ENCODE peak calls at places on chromosomes 1 and 21, in nine cellular contexts. One of them, this sample, is unnamed.

GRCh38 chr1:56508523-56508983 is 70.8 kb downstream of the PLPP3 start:
- DNase-seq in sigmoid colon: peak; percentile 76
- DNase-seq in GM06990: no peak
- DNase-seq in transverse colon: peak; percentile 79
- DNase-seq in tibial nerve: peak; percentile 68
- DNase-seq in tibial artery: peak; percentile 87
- DNase-seq in esophagus squamous epithelium: no peak
- DNase-seq in SK-N-SH: no peak
- DNase-seq in CD8-positive, alpha-beta T cell: no peak
- DNase-seq in this sample: no peak

GRCh38 chr1:50232271-50232670 is 123.6 kb downstream of the ELAVL4 start:
- DNase-seq in sigmoid colon: no peak
- DNase-seq in CD8-positive, alpha-beta T cell: no peak
- DNase-seq in tibial artery: no peak
- DNase-seq in esophagus squamous epithelium: no peak
- DNase-seq in tibial nerve: no peak
- DNase-seq in SK-N-SH: no peak
- DNase-seq in transverse colon: no peak
- DNase-seq in GM06990: no peak
- DNase-seq in this sample: no peak

GRCh38 chr1:68321084-68321685 is 88.9 kb upstream of the WLS start:
- DNase-seq in tibial nerve: peak; percentile 20
- DNase-seq in esophagus squamous epithelium: no peak
- DNase-seq in CD8-positive, alpha-beta T cell: no peak
- DNase-seq in transverse colon: peak; percentile 76
- DNase-seq in GM06990: no peak
- DNase-seq in SK-N-SH: peak; percentile 37
- DNase-seq in tibial artery: peak; percentile 83
- DNase-seq in sigmoid colon: peak; percentile 87
- DNase-seq in this sample: no peak

GRCh38 chr1:98027044-98027443 is 106.2 kb upstream of the DPYD start:
- DNase-seq in CD8-positive, alpha-beta T cell: no peak
- DNase-seq in tibial nerve: no peak
- DNase-seq in transverse colon: no peak
- DNase-seq in SK-N-SH: no peak
- DNase-seq in tibial artery: no peak
- DNase-seq in GM06990: no peak
- DNase-seq in sigmoid colon: no peak
- DNase-seq in esophagus squamous epithelium: no peak
- DNase-seq in this sample: no peak

GRCh38 chr1:21939650-21940374 is 2.7 kb upstream of the HSPG2 start:
- DNase-seq in esophagus squamous epithelium: no peak
- DNase-seq in sigmoid colon: peak; percentile 96
- DNase-seq in SK-N-SH: peak; percentile 52
- DNase-seq in CD8-positive, alpha-beta T cell: no peak
- DNase-seq in tibial nerve: peak; percentile 82
- DNase-seq in transverse colon: peak; percentile 81
- DNase-seq in GM06990: no peak
- DNase-seq in tibial artery: peak; percentile 96
- DNase-seq in this sample: peak; percentile 89

GRCh38 chr1:26768755-26769154 is 19.0 kb upstream of the PIGV start:
- DNase-seq in tibial artery: no peak
- DNase-seq in sigmoid colon: no peak
- DNase-seq in esophagus squamous epithelium: no peak
- DNase-seq in GM06990: no peak
- DNase-seq in CD8-positive, alpha-beta T cell: no peak
- DNase-seq in tibial nerve: no peak
- DNase-seq in transverse colon: no peak
- DNase-seq in SK-N-SH: no peak
- DNase-seq in this sample: peak; percentile 69

GRCh38 chr1:67308136-67308535 is 463 bp downstream of the IL12RB2 start:
- DNase-seq in tibial nerve: no peak
- DNase-seq in SK-N-SH: no peak
- DNase-seq in tibial artery: no peak
- DNase-seq in CD8-positive, alpha-beta T cell: no peak
- DNase-seq in esophagus squamous epithelium: no peak
- DNase-seq in GM06990: no peak
- DNase-seq in sigmoid colon: no peak
- DNase-seq in transverse colon: no peak
- DNase-seq in this sample: no peak

GRCh38 chr1:213138892-213139291 is 87.9 kb downstream of the RPS6KC1 start:
- DNase-seq in esophagus squamous epithelium: no peak
- DNase-seq in tibial artery: no peak
- DNase-seq in GM06990: no peak
- DNase-seq in SK-N-SH: no peak
- DNase-seq in transverse colon: no peak
- DNase-seq in sigmoid colon: no peak
- DNase-seq in CD8-positive, alpha-beta T cell: no peak
- DNase-seq in tibial nerve: no peak
- DNase-seq in this sample: no peak

GRCh38 chr1:179938752-179939151 is 15.9 kb upstream of the CEP350 start:
- DNase-seq in GM06990: no peak
- DNase-seq in esophagus squamous epithelium: no peak
- DNase-seq in sigmoid colon: no peak
- DNase-seq in tibial artery: no peak
- DNase-seq in SK-N-SH: no peak
- DNase-seq in CD8-positive, alpha-beta T cell: no peak
- DNase-seq in transverse colon: no peak
- DNase-seq in tibial nerve: no peak
- DNase-seq in this sample: no peak

GRCh38 chr1:12616709-12617373 is 1.2 kb downstream of the DHRS3 start:
- DNase-seq in SK-N-SH: peak; percentile 71
- DNase-seq in transverse colon: peak; percentile 42
- DNase-seq in sigmoid colon: peak; percentile 81
- DNase-seq in GM06990: no peak
- DNase-seq in esophagus squamous epithelium: no peak
- DNase-seq in tibial artery: peak; percentile 83
- DNase-seq in tibial nerve: no peak
- DNase-seq in CD8-positive, alpha-beta T cell: peak; percentile 29
- DNase-seq in this sample: no peak

GRCh38 chr21:38468989-38469388 is 29.3 kb downstream of the ERG start:
- DNase-seq in transverse colon: no peak
- DNase-seq in sigmoid colon: no peak
- DNase-seq in GM06990: no peak
- DNase-seq in esophagus squamous epithelium: no peak
- DNase-seq in CD8-positive, alpha-beta T cell: no peak
- DNase-seq in SK-N-SH: no peak
- DNase-seq in tibial nerve: no peak
- DNase-seq in tibial artery: no peak
- DNase-seq in this sample: no peak

GRCh38 chr1:66704177-66704880 is 47.9 kb upstream of the DYNLT5 start:
- DNase-seq in SK-N-SH: no peak
- DNase-seq in esophagus squamous epithelium: no peak
- DNase-seq in tibial nerve: no peak
- DNase-seq in tibial artery: no peak
- DNase-seq in CD8-positive, alpha-beta T cell: no peak
- DNase-seq in transverse colon: no peak
- DNase-seq in sigmoid colon: no peak
- DNase-seq in GM06990: no peak
- DNase-seq in this sample: no peak

DNA sequence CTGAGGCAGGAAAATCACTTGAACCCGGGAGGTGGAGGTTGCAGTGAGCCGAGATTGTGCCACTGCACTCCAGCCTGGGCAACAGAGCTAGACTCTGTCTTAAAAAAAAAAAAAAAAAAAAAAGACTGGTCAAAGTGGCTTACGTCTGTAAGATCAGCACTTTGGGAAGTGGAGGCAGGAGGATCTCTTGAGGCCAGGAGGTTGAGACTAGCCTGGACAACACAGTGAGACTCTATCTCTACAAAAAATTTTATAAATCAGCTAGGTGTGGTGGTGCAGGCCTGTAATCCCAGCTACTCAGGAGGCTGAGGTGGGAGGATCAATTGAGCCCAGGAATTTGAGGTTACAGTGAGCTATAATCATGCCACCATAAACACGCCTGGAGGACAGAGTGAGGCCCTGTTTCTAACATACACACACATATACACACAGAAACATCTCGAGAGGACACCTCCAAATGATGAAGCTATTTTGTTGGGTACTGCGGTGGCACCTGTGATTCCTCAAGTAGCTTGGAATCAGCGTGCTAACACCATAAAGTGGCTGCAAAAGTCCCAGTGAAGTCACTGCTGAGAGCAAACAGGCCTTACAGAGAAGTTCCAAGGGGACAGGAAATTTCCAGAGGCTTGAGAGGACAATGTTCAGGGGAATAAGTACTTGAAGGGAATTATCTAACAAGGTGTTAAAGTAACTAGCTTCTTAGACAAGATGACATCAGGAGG is 1.4 kb downstream of the NADK start:
- DNase-seq in tibial artery: no peak
- DNase-seq in sigmoid colon: no peak
- DNase-seq in tibial nerve: no peak
- DNase-seq in SK-N-SH: no peak
- DNase-seq in transverse colon: no peak
- DNase-seq in GM06990: no peak
- DNase-seq in CD8-positive, alpha-beta T cell: no peak
- DNase-seq in esophagus squamous epithelium: no peak
- DNase-seq in this sample: no peak
- H3K4me3 ChIP-seq in tibial artery: peak overlapping the region; percentile 92
- H3K4me3 ChIP-seq in sigmoid colon: peak overlapping the region; percentile 98
- H3K4me3 ChIP-seq in tibial nerve: peak overlapping the region; percentile 91
- H3K4me3 ChIP-seq in SK-N-SH: peak overlapping the region; percentile 71
- H3K4me3 ChIP-seq in transverse colon: peak overlapping the region; percentile 97
- H3K4me3 ChIP-seq in GM06990: peak overlapping the region; percentile 92
- H3K4me3 ChIP-seq in CD8-positive, alpha-beta T cell: no peak overlapping the region
- H3K4me3 ChIP-seq in esophagus squamous epithelium: peak overlapping the region; percentile 99
- H3K4me3 ChIP-seq in this sample: peak overlapping the region; percentile 90

DNA sequence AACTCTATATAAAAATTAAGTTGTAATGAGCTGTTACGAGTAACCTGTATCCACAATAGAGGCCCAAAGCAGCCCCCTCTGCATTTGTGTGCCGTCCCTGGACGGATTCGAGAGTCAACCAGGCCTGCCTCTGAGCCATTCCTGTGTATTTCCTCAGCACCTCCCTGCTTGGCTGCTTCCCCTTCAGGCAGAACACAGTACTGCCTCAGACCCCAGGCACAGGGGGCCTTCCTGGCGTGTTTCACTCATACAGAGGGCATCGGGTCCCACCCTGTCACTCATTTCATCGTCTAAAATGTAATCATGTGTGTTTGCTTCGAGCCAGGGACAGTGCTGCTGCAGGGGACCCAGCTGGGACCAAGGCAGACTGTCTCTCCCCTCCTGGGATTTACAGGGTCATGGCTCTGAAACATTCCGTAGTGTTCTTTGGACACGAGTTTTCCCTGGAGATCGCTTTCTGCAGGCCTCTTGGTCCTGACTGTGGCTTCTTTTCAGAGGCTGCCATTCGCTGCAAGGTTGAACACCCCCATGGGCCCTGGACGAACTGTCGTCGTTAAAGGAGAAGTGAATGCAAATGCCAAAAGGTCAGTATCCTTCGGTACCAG is 19.4 kb downstream of the LGALS8 start:
- DNase-seq in esophagus squamous epithelium: no peak
- DNase-seq in tibial nerve: no peak
- DNase-seq in tibial artery: no peak
- DNase-seq in transverse colon: no peak
- DNase-seq in SK-N-SH: peak; percentile 24
- DNase-seq in GM06990: no peak
- DNase-seq in sigmoid colon: no peak
- DNase-seq in CD8-positive, alpha-beta T cell: no peak
- DNase-seq in this sample: no peak
- H3K36me3 ChIP-seq in esophagus squamous epithelium: peaks cover 98% of the 10 kb centered on the region
- H3K36me3 ChIP-seq in tibial nerve: peaks cover 100% of the 10 kb centered on the region
- H3K36me3 ChIP-seq in tibial artery: peaks cover 92% of the 10 kb centered on the region
- H3K36me3 ChIP-seq in transverse colon: peaks cover 10% of the 10 kb centered on the region
- H3K36me3 ChIP-seq in SK-N-SH: peaks cover 92% of the 10 kb centered on the region
- H3K36me3 ChIP-seq in GM06990: peaks cover 10% of the 10 kb centered on the region
- H3K36me3 ChIP-seq in sigmoid colon: peaks cover 58% of the 10 kb centered on the region
- H3K36me3 ChIP-seq in CD8-positive, alpha-beta T cell: peaks cover 54% of the 10 kb centered on the region
- H3K36me3 ChIP-seq in this sample: peaks cover 27% of the 10 kb centered on the region

GRCh38 chr21:45054162-45054926 is 20.0 kb upstream of the ADARB1 start:
- DNase-seq in GM06990: no peak
- DNase-seq in transverse colon: no peak
- DNase-seq in SK-N-SH: no peak
- DNase-seq in tibial artery: peak; percentile 27
- DNase-seq in CD8-positive, alpha-beta T cell: no peak
- DNase-seq in tibial nerve: no peak
- DNase-seq in sigmoid colon: no peak
- DNase-seq in esophagus squamous epithelium: no peak
- DNase-seq in this sample: no peak

GRCh38 chr21:45054927-45055612 is 19.3 kb upstream of the ADARB1 start:
- DNase-seq in esophagus squamous epithelium: no peak
- DNase-seq in tibial artery: peak; percentile 74
- DNase-seq in GM06990: no peak
- DNase-seq in sigmoid colon: peak; percentile 78
- DNase-seq in SK-N-SH: no peak
- DNase-seq in transverse colon: no peak
- DNase-seq in CD8-positive, alpha-beta T cell: no peak
- DNase-seq in tibial nerve: no peak
- DNase-seq in this sample: no peak

GRCh38 chr21:45056917-45057560 is 17.3 kb upstream of the ADARB1 start:
- DNase-seq in tibial nerve: no peak
- DNase-seq in tibial artery: peak; percentile 49
- DNase-seq in GM06990: no peak
- DNase-seq in CD8-positive, alpha-beta T cell: no peak
- DNase-seq in SK-N-SH: no peak
- DNase-seq in sigmoid colon: no peak
- DNase-seq in transverse colon: no peak
- DNase-seq in esophagus squamous epithelium: no peak
- DNase-seq in this sample: no peak

GRCh38 chr21:45056505-45056904 is 17.9 kb upstream of the ADARB1 start:
- DNase-seq in CD8-positive, alpha-beta T cell: no peak
- DNase-seq in esophagus squamous epithelium: no peak
- DNase-seq in tibial artery: no peak
- DNase-seq in SK-N-SH: no peak
- DNase-seq in tibial nerve: no peak
- DNase-seq in GM06990: no peak
- DNase-seq in sigmoid colon: no peak
- DNase-seq in transverse colon: no peak
- DNase-seq in this sample: no peak

GRCh38 chr21:45055861-45056260 is 18.5 kb upstream of the ADARB1 start:
- DNase-seq in SK-N-SH: no peak
- DNase-seq in GM06990: no peak
- DNase-seq in CD8-positive, alpha-beta T cell: no peak
- DNase-seq in esophagus squamous epithelium: no peak
- DNase-seq in transverse colon: no peak
- DNase-seq in tibial artery: peak; percentile 78
- DNase-seq in tibial nerve: no peak
- DNase-seq in sigmoid colon: no peak
- DNase-seq in this sample: no peak
- TF ChIP-seq CTCF in SK-N-SH: no peak
- TF ChIP-seq CTCF in GM06990: no peak
- TF ChIP-seq CTCF in CD8-positive, alpha-beta T cell: no peak
- TF ChIP-seq CTCF in esophagus squamous epithelium: no peak
- TF ChIP-seq CTCF in transverse colon: no peak
- TF ChIP-seq CTCF in tibial artery: no peak
- TF ChIP-seq CTCF in tibial nerve: no peak
- TF ChIP-seq CTCF in sigmoid colon: no peak
- TF ChIP-seq CTCF in this sample: no peak

GRCh38 chr1:116854294-116854693 is 55.4 kb upstream of the PTGFRN start:
- DNase-seq in GM06990: no peak
- DNase-seq in sigmoid colon: no peak
- DNase-seq in SK-N-SH: no peak
- DNase-seq in tibial nerve: no peak
- DNase-seq in CD8-positive, alpha-beta T cell: no peak
- DNase-seq in transverse colon: no peak
- DNase-seq in tibial artery: no peak
- DNase-seq in esophagus squamous epithelium: no peak
- DNase-seq in this sample: no peak
- H3K4me3 ChIP-seq in GM06990: no peak overlapping the region
- H3K4me3 ChIP-seq in sigmoid colon: no peak overlapping the region
- H3K4me3 ChIP-seq in SK-N-SH: no peak overlapping the region
- H3K4me3 ChIP-seq in tibial nerve: no peak overlapping the region
- H3K4me3 ChIP-seq in CD8-positive, alpha-beta T cell: no peak overlapping the region
- H3K4me3 ChIP-seq in transverse colon: no peak overlapping the region
- H3K4me3 ChIP-seq in tibial artery: no peak overlapping the region
- H3K4me3 ChIP-seq in esophagus squamous epithelium: no peak overlapping the region
- H3K4me3 ChIP-seq in this sample: no peak overlapping the region

This sample was measured in BJ.